ENCODE peak calls at places on chromosome 1, in ten cellular contexts. Q is CD8-positive, alpha-beta memory T cell; U is EL; C is suprapubic skin; M is fibroblast of the conjunctiva; R is activated T-cell treated with anti-CD3 and anti-CD28 coated beads, Interleukin-2, amount 50 U/mL, for 72 hours; P is AG04450; V is left ventricle myocardium inferior; Y is ecto neural progenitor cell; X is NCI-H2171 treated with DMSO at 0.1 percent for 48 hours. K is an unnamed sample.

GRCh38 chr1:235045034-235045690 is 83.5 kb downstream of the TOMM20 start:
- DNase-seq in Y (no peak), X (no peak), M (no peak), V (no peak), U (peak), P (no peak), R (no peak), C (no peak), Q (no peak), K (no peak)

GRCh38 chr1:16088996-16089395 is 15.5 kb upstream of the FAM131C start:
- DNase-seq in Y (peak), V (peak), X (no peak), C (no peak), P (peak), M (no peak), R (no peak), U (peak), Q (no peak), K (no peak)

GRCh38 chr1:198932351-198932991 is 293.6 kb downstream of the PTPRC start:
- DNase-seq in Q (no peak), R (peak), C (no peak), U (peak), P (no peak), X (no peak), M (no peak), V (no peak), Y (no peak), K (no peak)

GRCh38 chr1:31383967-31384366 is 11.1 kb upstream of the FABP3 start:
- DNase-seq in M (no peak), P (no peak), V (no peak), X (peak), R (no peak), Y (no peak), Q (no peak), C (no peak), U (no peak), K (no peak)

GRCh38 chr1:199135901-199136300 is 497.1 kb downstream of the PTPRC start:
- DNase-seq in M (no peak), Y (no peak), C (no peak), U (no peak), V (no peak), R (no peak), Q (no peak), X (no peak), P (no peak), K (no peak)

GRCh38 chr1:150150511-150151021 is 850 bp downstream of the PLEKHO1 start:
- DNase-seq in R (peak), C (peak), M (no peak), V (peak), X (no peak), Y (no peak), U (peak), P (no peak), Q (peak), K (peak)

GRCh38 chr1:247332215-247332900 is 691 bp upstream of the ZNF496 start:
- DNase-seq in R (peak), C (peak), M (no peak), V (peak), U (peak), Y (no peak), Q (peak), X (peak), P (no peak), K (peak)

GRCh38 chr1:44505210-44505993 is 100.3 kb downstream of the RNF220 start:
- DNase-seq in R (no peak), P (no peak), U (no peak), M (no peak), Q (no peak), Y (peak), V (peak), X (no peak), C (no peak), K (no peak)

GRCh38 chr1:175783126-175783722 is 39.8 kb upstream of the TNR start:
- DNase-seq in Y (peak), C (no peak), P (no peak), V (no peak), R (no peak), U (peak), Q (no peak), X (no peak), M (no peak), K (no peak)

GRCh38 chr1:158422215-158422614 is 3.8 kb downstream of the OR10K2 start:
- DNase-seq in Y (no peak), X (no peak), Q (no peak), P (no peak), C (no peak), U (no peak), M (no peak), R (no peak), V (no peak), K (no peak)

GRCh38 chr1:216601427-216601751 is 121.8 kb downstream of the ESRRG start:
- DNase-seq in C (no peak), Y (no peak), P (no peak), U (no peak), Q (no peak), M (no peak), X (no peak), R (no peak), V (no peak), K (no peak)

GRCh38 chr1:145846191-145846590 is 761 bp downstream of the NUDT17 start:
- DNase-seq in P (no peak), M (no peak), Q (peak), X (no peak), C (no peak), R (peak), V (no peak), Y (peak), U (peak), K (no peak)

GRCh38 chr1:17061486-17062271 is 7.8 kb upstream of the SDHB start:
- DNase-seq in U (no peak), X (no peak), R (no peak), Q (no peak), Y (no peak), P (no peak), M (no peak), C (no peak), V (no peak), K (no peak)

GRCh38 chr1:1918901-1919303 is at the start of gene TMEM52:
- DNase-seq in X (no peak), C (no peak), R (no peak), U (no peak), M (no peak), P (no peak), V (no peak), Y (no peak), Q (no peak), K (no peak)

GRCh38 chr1:172637522-172637921 is 21.4 kb upstream of the FASLG start:
- DNase-seq in Y (no peak), M (peak), C (no peak), Q (no peak), U (peak), R (peak), P (peak), V (no peak), X (no peak), K (no peak)

GRCh38 chr1:109272831-109273547 is 10.0 kb downstream of the PSRC1 start:
- DNase-seq in Q (no peak), P (no peak), V (peak), R (no peak), M (no peak), C (peak), X (no peak), U (no peak), Y (no peak), K (no peak)

GRCh38 chr1:89780721-89781120 is 40.1 kb upstream of the LRRC8D start:
- DNase-seq in U (peak), Q (peak), R (peak), M (peak), X (peak), P (no peak), V (no peak), C (no peak), Y (no peak), K (no peak)

GRCh38 chr1:8790478-8790877 is 27.0 kb downstream of the RERE start:
- DNase-seq in M (no peak), X (no peak), P (no peak), R (no peak), Y (no peak), C (no peak), V (no peak), Q (no peak), U (no peak), K (no peak)

GRCh38 chr1:218344814-218345672 is at the start of gene TGFB2:
- DNase-seq in X (peak), Y (peak), Q (no peak), C (no peak), U (peak), R (peak), V (no peak), P (no peak), M (peak), K (peak)

K was measured in sigmoid colon.